ENCODE peak calls at places on chromosomes 1 and 21, in four cellular contexts. One of them, this sample, is unnamed.

GRCh38 chr1:114550336-114550735 is 31.1 kb downstream of the BCAS2 start:
- DNase-seq in HepG2: no peak
- DNase-seq in GM12878: no peak
- DNase-seq in HEK293T: no peak
- DNase-seq in this sample: no peak

GRCh38 chr1:43304771-43305300 is 4.1 kb downstream of the TIE1 start:
- DNase-seq in HepG2: no peak
- DNase-seq in GM12878: no peak
- DNase-seq in HEK293T: no peak
- DNase-seq in this sample: peak; percentile 86

GRCh38 chr1:40508375-40509341 is at the start of gene EXO5:
- DNase-seq in HEK293T: peak; percentile 51
- DNase-seq in HepG2: peak; percentile 58
- DNase-seq in GM12878: peak; percentile 47
- DNase-seq in this sample: peak; percentile 46

GRCh38 chr1:229253170-229253974 is 17.5 kb upstream of the RAB4A start:
- DNase-seq in GM12878: no peak
- DNase-seq in HEK293T: no peak
- DNase-seq in HepG2: peak; percentile 75
- DNase-seq in this sample: no peak

GRCh38 chr1:148264374-148265276 is 112.5 kb upstream of the NBPF11 start:
- DNase-seq in GM12878: no peak
- DNase-seq in HepG2: no peak
- DNase-seq in HEK293T: peak; percentile 70
- DNase-seq in this sample: peak; percentile 90

GRCh38 chr1:227469708-227470107 is 93.6 kb upstream of the ZNF678 start:
- DNase-seq in HEK293T: no peak
- DNase-seq in GM12878: no peak
- DNase-seq in HepG2: no peak
- DNase-seq in this sample: no peak

GRCh38 chr1:235253219-235253640 is 74.7 kb downstream of the ARID4B start:
- DNase-seq in HepG2: peak; percentile 66
- DNase-seq in GM12878: no peak
- DNase-seq in HEK293T: peak; percentile 59
- DNase-seq in this sample: peak; percentile 36

GRCh38 chr21:26124421-26124833 is 46.1 kb downstream of the APP start:
- DNase-seq in GM12878: no peak
- DNase-seq in HepG2: no peak
- DNase-seq in HEK293T: no peak
- DNase-seq in this sample: no peak

GRCh38 chr1:162984699-162985098 is 84.5 kb upstream of the RGS4 start:
- DNase-seq in GM12878: no peak
- DNase-seq in HEK293T: no peak
- DNase-seq in HepG2: no peak
- DNase-seq in this sample: no peak

GRCh38 chr1:43294761-43295160 is 6.0 kb upstream of the TIE1 start:
- DNase-seq in HepG2: no peak
- DNase-seq in HEK293T: no peak
- DNase-seq in GM12878: no peak
- DNase-seq in this sample: no peak

GRCh38 chr1:19869929-19870328 is 12.3 kb upstream of the OTUD3 start:
- DNase-seq in HepG2: no peak
- DNase-seq in HEK293T: no peak
- DNase-seq in GM12878: no peak
- DNase-seq in this sample: peak; percentile 65

GRCh38 chr1:179812501-179813292 is 64.9 kb downstream of the TOR1AIP2 start:
- DNase-seq in HEK293T: no peak
- DNase-seq in HepG2: no peak
- DNase-seq in GM12878: no peak
- DNase-seq in this sample: no peak

GRCh38 chr21:30116474-30116873 is 50.1 kb downstream of the CLDN17 start:
- DNase-seq in HepG2: no peak
- DNase-seq in HEK293T: no peak
- DNase-seq in GM12878: no peak
- DNase-seq in this sample: no peak

GRCh38 chr1:221234821-221235220 is 355.6 kb downstream of the HLX start:
- DNase-seq in GM12878: no peak
- DNase-seq in HEK293T: no peak
- DNase-seq in HepG2: no peak
- DNase-seq in this sample: no peak

GRCh38 chr1:113153116-113153803 is 80.3 kb downstream of the LRIG2 start:
- DNase-seq in GM12878: no peak
- DNase-seq in HEK293T: no peak
- DNase-seq in HepG2: peak; percentile 81
- DNase-seq in this sample: no peak

GRCh38 chr21:45641480-45642035 is 2.0 kb upstream of the PCBP3 start:
- DNase-seq in HepG2: no peak
- DNase-seq in HEK293T: no peak
- DNase-seq in GM12878: no peak
- DNase-seq in this sample: no peak

GRCh38 chr21:20220586-20220985 is 777.6 kb upstream of the NCAM2 start:
- DNase-seq in HEK293T: no peak
- DNase-seq in HepG2: no peak
- DNase-seq in GM12878: no peak
- DNase-seq in this sample: no peak

GRCh38 chr1:164771568-164772350 is 212.8 kb downstream of the PBX1 start:
- DNase-seq in HEK293T: peak; percentile 60
- DNase-seq in GM12878: no peak
- DNase-seq in HepG2: no peak
- DNase-seq in this sample: peak; percentile 27

GRCh38 chr1:60978421-60979357 is 103.7 kb upstream of the NFIA start:
- DNase-seq in GM12878: peak; percentile 15
- DNase-seq in HEK293T: peak; percentile 74
- DNase-seq in HepG2: peak; percentile 26
- DNase-seq in this sample: peak; percentile 70

GRCh38 chr1:245611251-245611650 is 456.5 kb downstream of the KIF26B start:
- DNase-seq in HEK293T: no peak
- DNase-seq in HepG2: no peak
- DNase-seq in GM12878: no peak
- DNase-seq in this sample: no peak

GRCh38 chr1:229349463-229350385 is 6.9 kb upstream of the CCSAP start:
- DNase-seq in HEK293T: no peak
- DNase-seq in HepG2: no peak
- DNase-seq in GM12878: no peak
- DNase-seq in this sample: no peak

GRCh38 chr1:227447531-227447990 is 115.8 kb upstream of the ZNF678 start:
- DNase-seq in HepG2: no peak
- DNase-seq in HEK293T: no peak
- DNase-seq in GM12878: no peak
- DNase-seq in this sample: no peak

GRCh38 chr1:162662013-162662412 is 29.7 kb downstream of the DDR2 start:
- DNase-seq in HEK293T: no peak
- DNase-seq in GM12878: no peak
- DNase-seq in HepG2: no peak
- DNase-seq in this sample: no peak

GRCh38 chr1:1364266-1364665 is 5.9 kb upstream of the MXRA8 start:
- DNase-seq in HepG2: no peak
- DNase-seq in HEK293T: no peak
- DNase-seq in GM12878: no peak
- DNase-seq in this sample: no peak

GRCh38 chr1:243962541-243962940 is 88.5 kb upstream of the ZBTB18 start:
- DNase-seq in HEK293T: no peak
- DNase-seq in GM12878: no peak
- DNase-seq in HepG2: no peak
- DNase-seq in this sample: no peak

GRCh38 chr1:241423541-241424479 is 66.8 kb upstream of the RGS7 start:
- DNase-seq in HepG2: no peak
- DNase-seq in HEK293T: peak; percentile 61
- DNase-seq in GM12878: no peak
- DNase-seq in this sample: no peak

GRCh38 chr1:11335417-11336070 is 62.5 kb downstream of the UBIAD1 start:
- DNase-seq in HEK293T: no peak
- DNase-seq in HepG2: no peak
- DNase-seq in GM12878: peak; percentile 72
- DNase-seq in this sample: no peak

GRCh38 chr1:117147856-117148588 is 26.5 kb upstream of the TRIM45 start:
- DNase-seq in GM12878: no peak
- DNase-seq in HepG2: no peak
- DNase-seq in HEK293T: peak; percentile 39
- DNase-seq in this sample: no peak

GRCh38 chr1:48500541-48501440 is 28.8 kb upstream of the SPATA6 start:
- DNase-seq in HepG2: no peak
- DNase-seq in GM12878: no peak
- DNase-seq in HEK293T: no peak
- DNase-seq in this sample: no peak

GRCh38 chr1:39196244-39197215 is 8.0 kb upstream of the MACF1 start:
- DNase-seq in HepG2: no peak
- DNase-seq in GM12878: no peak
- DNase-seq in HEK293T: no peak
- DNase-seq in this sample: peak; percentile 45

GRCh38 chr1:188937965-188938551 is 1539.6 kb downstream of the BRINP3 start:
- DNase-seq in GM12878: no peak
- DNase-seq in HepG2: no peak
- DNase-seq in HEK293T: peak; percentile 5
- DNase-seq in this sample: no peak

GRCh38 chr1:85413169-85413568 is 51.8 kb downstream of the DDAH1 start:
- DNase-seq in HepG2: no peak
- DNase-seq in HEK293T: no peak
- DNase-seq in GM12878: no peak
- DNase-seq in this sample: no peak

GRCh38 chr1:111944121-111944785 is 45.2 kb downstream of the KCND3 start:
- DNase-seq in GM12878: no peak
- DNase-seq in HEK293T: no peak
- DNase-seq in HepG2: no peak
- DNase-seq in this sample: no peak

GRCh38 chr1:226637147-226637935 is 88.8 kb downstream of the STUM start:
- DNase-seq in HEK293T: no peak
- DNase-seq in HepG2: peak; percentile 38
- DNase-seq in GM12878: no peak
- DNase-seq in this sample: peak; percentile 76

GRCh38 chr1:111967067-111967690 is 22.3 kb downstream of the KCND3 start:
- DNase-seq in GM12878: no peak
- DNase-seq in HEK293T: no peak
- DNase-seq in HepG2: no peak
- DNase-seq in this sample: no peak

GRCh38 chr1:22539510-22540118 is 23.7 kb upstream of the EPHA8 start:
- DNase-seq in GM12878: no peak
- DNase-seq in HepG2: no peak
- DNase-seq in HEK293T: no peak
- DNase-seq in this sample: no peak

GRCh38 chr1:218772575-218772974 is 401.1 kb upstream of the LYPLAL1 start:
- DNase-seq in HepG2: no peak
- DNase-seq in HEK293T: no peak
- DNase-seq in GM12878: no peak
- DNase-seq in this sample: no peak

GRCh38 chr1:200891774-200892157 is 2.9 kb upstream of the INAVA start:
- DNase-seq in HEK293T: no peak
- DNase-seq in GM12878: no peak
- DNase-seq in HepG2: peak; percentile 83
- DNase-seq in this sample: no peak
- TF ChIP-seq TARDBP in HEK293T: no peak
- TF ChIP-seq TARDBP in GM12878: no peak
- TF ChIP-seq TARDBP in HepG2: no peak
- TF ChIP-seq TARDBP in this sample: no peak

DNA sequence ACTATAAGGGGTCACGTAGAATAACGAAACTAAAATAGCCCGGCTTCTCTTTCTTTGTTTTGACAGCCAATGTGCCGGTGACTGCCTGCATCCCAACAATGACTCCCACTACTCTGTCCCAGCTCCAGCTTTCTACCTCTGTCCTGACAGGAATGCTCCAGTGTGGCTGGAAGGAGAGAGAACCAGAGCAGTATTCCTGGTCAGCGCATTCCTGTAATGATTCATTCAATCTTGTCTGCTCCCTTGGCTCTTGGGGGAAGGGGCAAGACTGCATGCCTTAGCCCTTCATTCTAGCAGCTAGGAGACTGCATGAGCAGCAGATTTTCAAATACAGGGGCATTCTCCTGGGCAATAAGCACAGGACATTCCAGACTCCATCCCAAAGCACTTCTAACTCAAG is 132.1 kb upstream of the PRMT6 start:
- DNase-seq in GM12878: no peak
- DNase-seq in HepG2: no peak
- DNase-seq in HEK293T: peak; percentile 14
- DNase-seq in this sample: no peak
- TF ChIP-seq TARDBP in GM12878: no peak
- TF ChIP-seq TARDBP in HepG2: no peak
- TF ChIP-seq TARDBP in HEK293T: no peak
- TF ChIP-seq TARDBP in this sample: no peak

GRCh38 chr1:33358771-33359503 is 38.0 kb upstream of the A3GALT2 start:
- DNase-seq in GM12878: no peak
- DNase-seq in HEK293T: no peak
- DNase-seq in HepG2: no peak
- DNase-seq in this sample: no peak

GRCh38 chr1:33357099-33357498 is 36.2 kb upstream of the A3GALT2 start:
- DNase-seq in HepG2: no peak
- DNase-seq in GM12878: no peak
- DNase-seq in HEK293T: no peak
- DNase-seq in this sample: no peak

GRCh38 chr1:33359931-33360330 is 39.0 kb upstream of the A3GALT2 start:
- DNase-seq in HEK293T: no peak
- DNase-seq in GM12878: no peak
- DNase-seq in HepG2: no peak
- DNase-seq in this sample: no peak

GRCh38 chr1:33360367-33360766 is 39.5 kb upstream of the A3GALT2 start:
- DNase-seq in HepG2: no peak
- DNase-seq in HEK293T: no peak
- DNase-seq in GM12878: no peak
- DNase-seq in this sample: no peak

DNA sequence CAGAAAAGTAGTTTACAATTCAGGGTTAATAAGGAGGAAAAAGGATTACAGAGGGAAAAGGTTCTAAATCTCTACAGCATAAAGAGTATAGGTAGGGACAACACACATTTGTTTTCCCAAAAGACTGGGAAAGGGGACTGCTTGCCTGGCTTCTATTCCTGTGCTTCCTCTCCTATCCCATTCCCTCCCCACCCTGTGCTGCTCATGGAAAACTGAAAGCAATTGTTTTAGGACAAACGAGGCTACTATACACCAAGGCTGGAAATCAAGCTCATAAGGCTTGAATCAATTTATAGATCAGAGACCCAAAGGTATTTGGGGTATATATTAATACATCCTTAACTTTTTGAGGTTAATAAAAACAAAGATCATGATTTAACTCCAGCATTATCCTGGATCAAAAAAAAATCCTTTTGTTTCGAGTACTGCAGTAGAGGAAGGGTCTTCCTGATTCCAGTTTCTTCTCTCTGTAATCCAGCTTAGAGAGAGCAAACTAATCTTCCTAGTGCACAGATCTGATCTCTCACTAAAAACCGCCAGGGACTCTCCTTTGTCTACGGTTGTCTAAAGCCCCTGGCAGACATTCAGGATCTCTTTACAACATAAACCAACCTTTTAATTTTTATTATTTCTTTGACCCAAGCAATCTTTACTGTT is 37.3 kb upstream of the A3GALT2 start:
- DNase-seq in GM12878: no peak
- DNase-seq in HepG2: no peak
- DNase-seq in HEK293T: no peak
- DNase-seq in this sample: no peak
- TF ChIP-seq TARDBP in GM12878: no peak
- TF ChIP-seq TARDBP in HepG2: no peak
- TF ChIP-seq TARDBP in HEK293T: no peak
- TF ChIP-seq TARDBP in this sample: no peak

GRCh38 chr1:177228721-177229088 is 57.9 kb downstream of the BRINP2 start:
- DNase-seq in HepG2: no peak
- DNase-seq in HEK293T: no peak
- DNase-seq in GM12878: no peak
- DNase-seq in this sample: no peak
- TF ChIP-seq TARDBP in HepG2: no peak
- TF ChIP-seq TARDBP in HEK293T: no peak
- TF ChIP-seq TARDBP in GM12878: no peak
- TF ChIP-seq TARDBP in this sample: no peak